ENCODE peak calls at places on chromosome 14, in nine cellular contexts. One of them, this sample, is unnamed.

GRCh38 chr14:36129181-36129580 is 47.3 kb downstream of the PTCSC3 start:
- DNase-seq in A549: no peak
- DNase-seq in lower leg skin: no peak
- DNase-seq in neural progenitor cell: peak
- DNase-seq in A172: peak
- DNase-seq in activated naive CD4-positive, alpha-beta T cell treated with anti-CD3 and anti-CD28 coated beads, Interleukin-2, amount 10 ng/mL, durations not matched to agents 7 days and 5 days: no peak
- DNase-seq in NCI-H1092: no peak
- DNase-seq in RKO: no peak
- DNase-seq in CD8-positive, alpha-beta memory T cell: no peak
- DNase-seq in this sample: no peak

GRCh38 chr14:33611405-33612183 is 339.3 kb downstream of the EGLN3 start:
- DNase-seq in NCI-H1092: no peak
- DNase-seq in activated naive CD4-positive, alpha-beta T cell treated with anti-CD3 and anti-CD28 coated beads, Interleukin-2, amount 10 ng/mL, durations not matched to agents 7 days and 5 days: no peak
- DNase-seq in RKO: no peak
- DNase-seq in A172: no peak
- DNase-seq in A549: no peak
- DNase-seq in CD8-positive, alpha-beta memory T cell: no peak
- DNase-seq in neural progenitor cell: no peak
- DNase-seq in lower leg skin: no peak
- DNase-seq in this sample: no peak

GRCh38 chr14:56561586-56561985 is 18.0 kb upstream of the TMEM260 start:
- DNase-seq in neural progenitor cell: no peak
- DNase-seq in activated naive CD4-positive, alpha-beta T cell treated with anti-CD3 and anti-CD28 coated beads, Interleukin-2, amount 10 ng/mL, durations not matched to agents 7 days and 5 days: no peak
- DNase-seq in lower leg skin: no peak
- DNase-seq in A549: no peak
- DNase-seq in NCI-H1092: no peak
- DNase-seq in RKO: no peak
- DNase-seq in A172: no peak
- DNase-seq in CD8-positive, alpha-beta memory T cell: no peak
- DNase-seq in this sample: no peak

GRCh38 chr14:65704412-65704811 is 291.9 kb downstream of the FUT8 start:
- DNase-seq in RKO: no peak
- DNase-seq in NCI-H1092: no peak
- DNase-seq in A549: no peak
- DNase-seq in neural progenitor cell: no peak
- DNase-seq in CD8-positive, alpha-beta memory T cell: no peak
- DNase-seq in activated naive CD4-positive, alpha-beta T cell treated with anti-CD3 and anti-CD28 coated beads, Interleukin-2, amount 10 ng/mL, durations not matched to agents 7 days and 5 days: no peak
- DNase-seq in lower leg skin: no peak
- DNase-seq in A172: no peak
- DNase-seq in this sample: peak

GRCh38 chr14:104446611-104447010 is 133.0 kb upstream of the C14orf180 start:
- DNase-seq in RKO: no peak
- DNase-seq in A549: no peak
- DNase-seq in CD8-positive, alpha-beta memory T cell: no peak
- DNase-seq in lower leg skin: no peak
- DNase-seq in A172: no peak
- DNase-seq in NCI-H1092: no peak
- DNase-seq in neural progenitor cell: no peak
- DNase-seq in activated naive CD4-positive, alpha-beta T cell treated with anti-CD3 and anti-CD28 coated beads, Interleukin-2, amount 10 ng/mL, durations not matched to agents 7 days and 5 days: no peak
- DNase-seq in this sample: no peak

GRCh38 chr14:104601786-104602185 is 2.8 kb downstream of the TMEM179 start:
- DNase-seq in lower leg skin: no peak
- DNase-seq in RKO: no peak
- DNase-seq in A549: peak
- DNase-seq in activated naive CD4-positive, alpha-beta T cell treated with anti-CD3 and anti-CD28 coated beads, Interleukin-2, amount 10 ng/mL, durations not matched to agents 7 days and 5 days: no peak
- DNase-seq in neural progenitor cell: no peak
- DNase-seq in A172: peak
- DNase-seq in CD8-positive, alpha-beta memory T cell: no peak
- DNase-seq in NCI-H1092: no peak
- DNase-seq in this sample: no peak

GRCh38 chr14:32201816-32202467 is at the start of gene RNU6-7:
- DNase-seq in lower leg skin: no peak
- DNase-seq in RKO: no peak
- DNase-seq in A549: peak
- DNase-seq in neural progenitor cell: peak
- DNase-seq in CD8-positive, alpha-beta memory T cell: peak
- DNase-seq in activated naive CD4-positive, alpha-beta T cell treated with anti-CD3 and anti-CD28 coated beads, Interleukin-2, amount 10 ng/mL, durations not matched to agents 7 days and 5 days: peak
- DNase-seq in A172: no peak
- DNase-seq in NCI-H1092: no peak
- DNase-seq in this sample: no peak

GRCh38 chr14:104066279-104066678 is 19.2 kb upstream of the ASPG start:
- DNase-seq in lower leg skin: no peak
- DNase-seq in A172: no peak
- DNase-seq in NCI-H1092: no peak
- DNase-seq in neural progenitor cell: no peak
- DNase-seq in CD8-positive, alpha-beta memory T cell: no peak
- DNase-seq in activated naive CD4-positive, alpha-beta T cell treated with anti-CD3 and anti-CD28 coated beads, Interleukin-2, amount 10 ng/mL, durations not matched to agents 7 days and 5 days: no peak
- DNase-seq in A549: no peak
- DNase-seq in RKO: no peak
- DNase-seq in this sample: no peak

GRCh38 chr14:54175298-54175942 is 218.8 kb upstream of the BMP4 start:
- DNase-seq in CD8-positive, alpha-beta memory T cell: peak
- DNase-seq in RKO: peak
- DNase-seq in lower leg skin: peak
- DNase-seq in A172: peak
- DNase-seq in activated naive CD4-positive, alpha-beta T cell treated with anti-CD3 and anti-CD28 coated beads, Interleukin-2, amount 10 ng/mL, durations not matched to agents 7 days and 5 days: peak
- DNase-seq in A549: peak
- DNase-seq in neural progenitor cell: peak
- DNase-seq in NCI-H1092: peak
- DNase-seq in this sample: peak

GRCh38 chr14:69316449-69317391 is 56.8 kb downstream of the GALNT16 start:
- DNase-seq in RKO: peak
- DNase-seq in A549: peak
- DNase-seq in activated naive CD4-positive, alpha-beta T cell treated with anti-CD3 and anti-CD28 coated beads, Interleukin-2, amount 10 ng/mL, durations not matched to agents 7 days and 5 days: peak
- DNase-seq in A172: peak
- DNase-seq in CD8-positive, alpha-beta memory T cell: no peak
- DNase-seq in NCI-H1092: no peak
- DNase-seq in lower leg skin: peak
- DNase-seq in neural progenitor cell: no peak
- DNase-seq in this sample: peak

GRCh38 chr14:100532916-100533630 is 54.1 kb downstream of the BEGAIN start:
- DNase-seq in A549: no peak
- DNase-seq in A172: peak
- DNase-seq in RKO: no peak
- DNase-seq in activated naive CD4-positive, alpha-beta T cell treated with anti-CD3 and anti-CD28 coated beads, Interleukin-2, amount 10 ng/mL, durations not matched to agents 7 days and 5 days: peak
- DNase-seq in neural progenitor cell: no peak
- DNase-seq in NCI-H1092: no peak
- DNase-seq in CD8-positive, alpha-beta memory T cell: no peak
- DNase-seq in lower leg skin: peak
- DNase-seq in this sample: peak

GRCh38 chr14:21437063-21437901 is 18.6 kb downstream of the CHD8 start:
- DNase-seq in A172: peak
- DNase-seq in lower leg skin: peak
- DNase-seq in neural progenitor cell: peak
- DNase-seq in CD8-positive, alpha-beta memory T cell: peak
- DNase-seq in activated naive CD4-positive, alpha-beta T cell treated with anti-CD3 and anti-CD28 coated beads, Interleukin-2, amount 10 ng/mL, durations not matched to agents 7 days and 5 days: peak
- DNase-seq in A549: peak
- DNase-seq in RKO: peak
- DNase-seq in NCI-H1092: peak
- DNase-seq in this sample: peak

GRCh38 chr14:25034803-25035681 is 14.9 kb downstream of the STXBP6 start:
- DNase-seq in NCI-H1092: no peak
- DNase-seq in A549: no peak
- DNase-seq in activated naive CD4-positive, alpha-beta T cell treated with anti-CD3 and anti-CD28 coated beads, Interleukin-2, amount 10 ng/mL, durations not matched to agents 7 days and 5 days: no peak
- DNase-seq in RKO: no peak
- DNase-seq in A172: no peak
- DNase-seq in lower leg skin: no peak
- DNase-seq in CD8-positive, alpha-beta memory T cell: no peak
- DNase-seq in neural progenitor cell: no peak
- DNase-seq in this sample: no peak

GRCh38 chr14:92783813-92784431 is 10.2 kb upstream of the GOLGA5 start:
- DNase-seq in neural progenitor cell: peak
- DNase-seq in A172: peak
- DNase-seq in activated naive CD4-positive, alpha-beta T cell treated with anti-CD3 and anti-CD28 coated beads, Interleukin-2, amount 10 ng/mL, durations not matched to agents 7 days and 5 days: peak
- DNase-seq in lower leg skin: peak
- DNase-seq in RKO: peak
- DNase-seq in CD8-positive, alpha-beta memory T cell: peak
- DNase-seq in NCI-H1092: peak
- DNase-seq in A549: peak
- DNase-seq in this sample: peak

GRCh38 chr14:101705733-101706508 is 55.6 kb upstream of the PPP2R5C start:
- DNase-seq in A172: peak
- DNase-seq in activated naive CD4-positive, alpha-beta T cell treated with anti-CD3 and anti-CD28 coated beads, Interleukin-2, amount 10 ng/mL, durations not matched to agents 7 days and 5 days: peak
- DNase-seq in neural progenitor cell: peak
- DNase-seq in RKO: no peak
- DNase-seq in CD8-positive, alpha-beta memory T cell: peak
- DNase-seq in NCI-H1092: no peak
- DNase-seq in A549: no peak
- DNase-seq in lower leg skin: peak
- DNase-seq in this sample: no peak

GRCh38 chr14:72420749-72421452 is 473.0 kb downstream of the DPF3 start:
- DNase-seq in CD8-positive, alpha-beta memory T cell: peak
- DNase-seq in activated naive CD4-positive, alpha-beta T cell treated with anti-CD3 and anti-CD28 coated beads, Interleukin-2, amount 10 ng/mL, durations not matched to agents 7 days and 5 days: peak
- DNase-seq in A172: peak
- DNase-seq in lower leg skin: peak
- DNase-seq in RKO: peak
- DNase-seq in NCI-H1092: peak
- DNase-seq in neural progenitor cell: peak
- DNase-seq in A549: peak
- DNase-seq in this sample: peak

GRCh38 chr14:95663226-95663797 is 22.9 kb upstream of the TCL1B start:
- DNase-seq in lower leg skin: no peak
- DNase-seq in CD8-positive, alpha-beta memory T cell: no peak
- DNase-seq in activated naive CD4-positive, alpha-beta T cell treated with anti-CD3 and anti-CD28 coated beads, Interleukin-2, amount 10 ng/mL, durations not matched to agents 7 days and 5 days: no peak
- DNase-seq in RKO: no peak
- DNase-seq in A172: no peak
- DNase-seq in neural progenitor cell: no peak
- DNase-seq in NCI-H1092: no peak
- DNase-seq in A549: no peak
- DNase-seq in this sample: no peak

GRCh38 chr14:70317969-70318634 is 41.4 kb downstream of the COX16 start:
- DNase-seq in lower leg skin: no peak
- DNase-seq in A549: peak
- DNase-seq in RKO: peak
- DNase-seq in activated naive CD4-positive, alpha-beta T cell treated with anti-CD3 and anti-CD28 coated beads, Interleukin-2, amount 10 ng/mL, durations not matched to agents 7 days and 5 days: no peak
- DNase-seq in neural progenitor cell: peak
- DNase-seq in NCI-H1092: peak
- DNase-seq in A172: peak
- DNase-seq in CD8-positive, alpha-beta memory T cell: no peak
- DNase-seq in this sample: peak

GRCh38 chr14:88983755-88984154 is 159.3 kb downstream of the TTC8 start:
- DNase-seq in A549: peak
- DNase-seq in activated naive CD4-positive, alpha-beta T cell treated with anti-CD3 and anti-CD28 coated beads, Interleukin-2, amount 10 ng/mL, durations not matched to agents 7 days and 5 days: no peak
- DNase-seq in A172: peak
- DNase-seq in neural progenitor cell: no peak
- DNase-seq in NCI-H1092: no peak
- DNase-seq in lower leg skin: no peak
- DNase-seq in RKO: peak
- DNase-seq in CD8-positive, alpha-beta memory T cell: no peak
- DNase-seq in this sample: peak

GRCh38 chr14:90381999-90382451 is 14.8 kb upstream of the CALM1 start:
- DNase-seq in A172: no peak
- DNase-seq in neural progenitor cell: peak
- DNase-seq in lower leg skin: peak
- DNase-seq in CD8-positive, alpha-beta memory T cell: no peak
- DNase-seq in activated naive CD4-positive, alpha-beta T cell treated with anti-CD3 and anti-CD28 coated beads, Interleukin-2, amount 10 ng/mL, durations not matched to agents 7 days and 5 days: peak
- DNase-seq in NCI-H1092: peak
- DNase-seq in RKO: no peak
- DNase-seq in A549: no peak
- DNase-seq in this sample: no peak

GRCh38 chr14:70472253-70473159 is 20.5 kb downstream of the ADAM21 start:
- DNase-seq in A172: no peak
- DNase-seq in neural progenitor cell: no peak
- DNase-seq in NCI-H1092: no peak
- DNase-seq in CD8-positive, alpha-beta memory T cell: no peak
- DNase-seq in activated naive CD4-positive, alpha-beta T cell treated with anti-CD3 and anti-CD28 coated beads, Interleukin-2, amount 10 ng/mL, durations not matched to agents 7 days and 5 days: no peak
- DNase-seq in RKO: no peak
- DNase-seq in A549: no peak
- DNase-seq in lower leg skin: no peak
- DNase-seq in this sample: no peak

GRCh38 chr14:75811136-75811839 is 150.2 kb downstream of the TTLL5 start:
- DNase-seq in RKO: no peak
- DNase-seq in neural progenitor cell: no peak
- DNase-seq in activated naive CD4-positive, alpha-beta T cell treated with anti-CD3 and anti-CD28 coated beads, Interleukin-2, amount 10 ng/mL, durations not matched to agents 7 days and 5 days: no peak
- DNase-seq in CD8-positive, alpha-beta memory T cell: no peak
- DNase-seq in A172: no peak
- DNase-seq in NCI-H1092: no peak
- DNase-seq in A549: no peak
- DNase-seq in lower leg skin: no peak
- DNase-seq in this sample: no peak

GRCh38 chr14:61524211-61524806 is 171.0 kb upstream of the HIF1A start:
- DNase-seq in activated naive CD4-positive, alpha-beta T cell treated with anti-CD3 and anti-CD28 coated beads, Interleukin-2, amount 10 ng/mL, durations not matched to agents 7 days and 5 days: no peak
- DNase-seq in lower leg skin: no peak
- DNase-seq in RKO: peak
- DNase-seq in NCI-H1092: no peak
- DNase-seq in neural progenitor cell: no peak
- DNase-seq in A172: peak
- DNase-seq in A549: peak
- DNase-seq in CD8-positive, alpha-beta memory T cell: no peak
- DNase-seq in this sample: peak

GRCh38 chr14:79334272-79334671 is 877.0 kb downstream of the DIO2 start:
- DNase-seq in lower leg skin: no peak
- DNase-seq in A549: no peak
- DNase-seq in RKO: no peak
- DNase-seq in NCI-H1092: no peak
- DNase-seq in A172: no peak
- DNase-seq in CD8-positive, alpha-beta memory T cell: no peak
- DNase-seq in neural progenitor cell: no peak
- DNase-seq in activated naive CD4-positive, alpha-beta T cell treated with anti-CD3 and anti-CD28 coated beads, Interleukin-2, amount 10 ng/mL, durations not matched to agents 7 days and 5 days: no peak
- DNase-seq in this sample: no peak

GRCh38 chr14:94483729-94484275 is 7.8 kb upstream of the SERPINA9 start:
- DNase-seq in NCI-H1092: no peak
- DNase-seq in RKO: peak
- DNase-seq in lower leg skin: no peak
- DNase-seq in CD8-positive, alpha-beta memory T cell: no peak
- DNase-seq in neural progenitor cell: no peak
- DNase-seq in A549: no peak
- DNase-seq in activated naive CD4-positive, alpha-beta T cell treated with anti-CD3 and anti-CD28 coated beads, Interleukin-2, amount 10 ng/mL, durations not matched to agents 7 days and 5 days: no peak
- DNase-seq in A172: no peak
- DNase-seq in this sample: no peak

GRCh38 chr14:90663680-90664079 is 152.6 kb downstream of the TTC7B start:
- DNase-seq in lower leg skin: no peak
- DNase-seq in A172: no peak
- DNase-seq in neural progenitor cell: no peak
- DNase-seq in A549: no peak
- DNase-seq in NCI-H1092: no peak
- DNase-seq in CD8-positive, alpha-beta memory T cell: no peak
- DNase-seq in RKO: no peak
- DNase-seq in activated naive CD4-positive, alpha-beta T cell treated with anti-CD3 and anti-CD28 coated beads, Interleukin-2, amount 10 ng/mL, durations not matched to agents 7 days and 5 days: no peak
- DNase-seq in this sample: no peak

This sample was measured in HCEC 1CT.